ENCODE peak calls at places on chromosomes 5 and 9, in six cellular contexts. One of them, this sample, is unnamed.

GRCh38 chr5:113757508-113757907 is 244.0 kb downstream of the YTHDC2 start:
- DNase-seq in GM23338: peak; percentile 17
- DNase-seq in astrocyte: no peak
- DNase-seq in brain microvascular endothelial cell: no peak
- DNase-seq in PC-3: no peak
- DNase-seq in body of pancreas: no peak
- DNase-seq in this sample: no peak

GRCh38 chr9:35000535-35001284 is 11.2 kb downstream of the DNAJB5 start:
- DNase-seq in PC-3: peak; percentile 88
- DNase-seq in GM23338: peak; percentile 57
- DNase-seq in body of pancreas: no peak
- DNase-seq in astrocyte: peak; percentile 41
- DNase-seq in brain microvascular endothelial cell: no peak
- DNase-seq in this sample: no peak

GRCh38 chr9:121984726-121985402 is 108.2 kb downstream of the TTLL11 start:
- DNase-seq in GM23338: no peak
- DNase-seq in astrocyte: peak; percentile 92
- DNase-seq in body of pancreas: no peak
- DNase-seq in PC-3: no peak
- DNase-seq in brain microvascular endothelial cell: peak; percentile 89
- DNase-seq in this sample: no peak

GRCh38 chr5:67989457-67989856 is 226.1 kb upstream of the PIK3R1 start:
- DNase-seq in body of pancreas: no peak
- DNase-seq in PC-3: no peak
- DNase-seq in brain microvascular endothelial cell: peak; percentile 51
- DNase-seq in astrocyte: no peak
- DNase-seq in GM23338: peak; percentile 28
- DNase-seq in this sample: no peak

GRCh38 chr9:13324988-13325387 is 45.5 kb upstream of the MPDZ start:
- DNase-seq in GM23338: no peak
- DNase-seq in astrocyte: peak; percentile 16
- DNase-seq in body of pancreas: no peak
- DNase-seq in PC-3: no peak
- DNase-seq in brain microvascular endothelial cell: peak; percentile 5
- DNase-seq in this sample: no peak

GRCh38 chr9:70511858-70512257 is 97.4 kb upstream of the KLF9 start:
- DNase-seq in astrocyte: no peak
- DNase-seq in brain microvascular endothelial cell: no peak
- DNase-seq in body of pancreas: no peak
- DNase-seq in PC-3: no peak
- DNase-seq in GM23338: no peak
- DNase-seq in this sample: no peak

GRCh38 chr5:107772418-107773310 is 101.9 kb upstream of the EFNA5 start:
- DNase-seq in astrocyte: no peak
- DNase-seq in brain microvascular endothelial cell: no peak
- DNase-seq in body of pancreas: no peak
- DNase-seq in GM23338: peak; percentile 35
- DNase-seq in PC-3: no peak
- DNase-seq in this sample: no peak

GRCh38 chr9:4306066-4306787 is 6.4 kb upstream of the GLIS3 start:
- DNase-seq in body of pancreas: no peak
- DNase-seq in brain microvascular endothelial cell: peak; percentile 41
- DNase-seq in astrocyte: peak; percentile 68
- DNase-seq in GM23338: no peak
- DNase-seq in PC-3: no peak
- DNase-seq in this sample: no peak

GRCh38 chr9:89428901-89429890 is 68.7 kb downstream of the SEMA4D start:
- DNase-seq in brain microvascular endothelial cell: no peak
- DNase-seq in GM23338: peak; percentile 92
- DNase-seq in body of pancreas: no peak
- DNase-seq in PC-3: no peak
- DNase-seq in astrocyte: no peak
- DNase-seq in this sample: no peak

GRCh38 chr5:79795764-79796398 is 106.2 kb downstream of the CMYA5 start:
- DNase-seq in brain microvascular endothelial cell: peak; percentile 16
- DNase-seq in PC-3: no peak
- DNase-seq in GM23338: no peak
- DNase-seq in body of pancreas: peak; percentile 25
- DNase-seq in astrocyte: peak; percentile 26
- DNase-seq in this sample: peak; percentile 29

GRCh38 chr9:9557804-9558334 is 1054.9 kb downstream of the PTPRD start:
- DNase-seq in body of pancreas: no peak
- DNase-seq in PC-3: no peak
- DNase-seq in brain microvascular endothelial cell: peak; percentile 0
- DNase-seq in GM23338: peak; percentile 35
- DNase-seq in astrocyte: no peak
- DNase-seq in this sample: no peak

GRCh38 chr5:143605403-143606005 is 202.0 kb upstream of the NR3C1 start:
- DNase-seq in body of pancreas: no peak
- DNase-seq in PC-3: peak; percentile 4
- DNase-seq in GM23338: no peak
- DNase-seq in brain microvascular endothelial cell: peak; percentile 12
- DNase-seq in astrocyte: peak; percentile 27
- DNase-seq in this sample: no peak

GRCh38 chr5:125775896-125776295 is 647.3 kb upstream of the GRAMD2B start:
- DNase-seq in PC-3: no peak
- DNase-seq in brain microvascular endothelial cell: no peak
- DNase-seq in astrocyte: no peak
- DNase-seq in body of pancreas: no peak
- DNase-seq in GM23338: no peak
- DNase-seq in this sample: no peak

GRCh38 chr5:150848271-150848670 is 1.9 kb downstream of the IRGM start:
- DNase-seq in PC-3: peak; percentile 45
- DNase-seq in brain microvascular endothelial cell: no peak
- DNase-seq in GM23338: no peak
- DNase-seq in astrocyte: peak; percentile 45
- DNase-seq in body of pancreas: no peak
- DNase-seq in this sample: no peak

GRCh38 chr5:150847334-150847695 is 994 bp downstream of the IRGM start:
- DNase-seq in GM23338: no peak
- DNase-seq in body of pancreas: no peak
- DNase-seq in astrocyte: no peak
- DNase-seq in brain microvascular endothelial cell: no peak
- DNase-seq in PC-3: no peak
- DNase-seq in this sample: no peak

GRCh38 chr5:150851039-150851438 is 4.7 kb downstream of the IRGM start:
- DNase-seq in brain microvascular endothelial cell: no peak
- DNase-seq in GM23338: no peak
- DNase-seq in body of pancreas: no peak
- DNase-seq in PC-3: no peak
- DNase-seq in astrocyte: no peak
- DNase-seq in this sample: no peak

GRCh38 chr5:150846651-150847333 is 471 bp downstream of the IRGM start:
- DNase-seq in brain microvascular endothelial cell: peak; percentile 85
- DNase-seq in body of pancreas: peak; percentile 43
- DNase-seq in GM23338: peak; percentile 89
- DNase-seq in PC-3: peak; percentile 79
- DNase-seq in astrocyte: peak; percentile 78
- DNase-seq in this sample: peak; percentile 58
- TF ChIP-seq CTCF in brain microvascular endothelial cell: peak; percentile 62
- TF ChIP-seq CTCF in body of pancreas: peak; percentile 93
- TF ChIP-seq CTCF in GM23338: peak; percentile 79
- TF ChIP-seq CTCF in PC-3: peak; percentile 87
- TF ChIP-seq CTCF in astrocyte: peak; percentile 68
- TF ChIP-seq CTCF in this sample: peak; percentile 70

DNA sequence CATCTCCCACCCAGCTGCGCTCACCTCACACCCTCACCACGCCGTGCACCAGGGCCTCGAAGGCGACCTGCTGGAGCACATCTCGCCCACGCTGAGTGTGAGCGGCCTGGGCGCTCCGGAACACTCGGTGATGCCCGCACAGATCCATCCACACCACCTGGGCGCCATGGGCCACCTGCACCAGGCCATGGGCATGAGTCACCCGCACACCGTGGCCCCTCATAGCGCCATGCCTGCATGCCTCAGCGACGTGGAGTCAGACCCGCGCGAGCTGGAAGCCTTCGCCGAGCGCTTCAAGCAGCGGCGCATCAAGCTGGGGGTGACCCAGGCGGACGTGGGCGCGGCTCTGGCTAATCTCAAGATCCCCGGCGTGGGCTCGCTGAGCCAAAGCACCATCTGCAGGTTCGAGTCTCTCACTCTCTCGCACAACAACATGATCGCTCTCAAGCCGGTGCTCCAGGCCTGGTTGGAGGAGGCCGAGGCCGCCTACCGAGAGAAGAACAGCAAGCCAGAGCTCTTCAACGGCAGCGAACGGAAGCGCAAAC is 1.1 kb downstream of the POU4F3 start:
- DNase-seq in astrocyte: no peak
- DNase-seq in brain microvascular endothelial cell: no peak
- DNase-seq in GM23338: peak; percentile 52
- DNase-seq in PC-3: no peak
- DNase-seq in body of pancreas: no peak
- DNase-seq in this sample: no peak
- H3K27me3 ChIP-seq in astrocyte: peaks cover 94% of the 10 kb centered on the region
- H3K27me3 ChIP-seq in brain microvascular endothelial cell: peaks cover 91% of the 10 kb centered on the region
- H3K27me3 ChIP-seq in GM23338: peaks cover 100% of the 10 kb centered on the region
- H3K27me3 ChIP-seq in PC-3: peaks cover 77% of the 10 kb centered on the region
- H3K27me3 ChIP-seq in body of pancreas: peaks cover 48% of the 10 kb centered on the region
- H3K27me3 ChIP-seq in this sample: peaks cover 88% of the 10 kb centered on the region

DNA sequence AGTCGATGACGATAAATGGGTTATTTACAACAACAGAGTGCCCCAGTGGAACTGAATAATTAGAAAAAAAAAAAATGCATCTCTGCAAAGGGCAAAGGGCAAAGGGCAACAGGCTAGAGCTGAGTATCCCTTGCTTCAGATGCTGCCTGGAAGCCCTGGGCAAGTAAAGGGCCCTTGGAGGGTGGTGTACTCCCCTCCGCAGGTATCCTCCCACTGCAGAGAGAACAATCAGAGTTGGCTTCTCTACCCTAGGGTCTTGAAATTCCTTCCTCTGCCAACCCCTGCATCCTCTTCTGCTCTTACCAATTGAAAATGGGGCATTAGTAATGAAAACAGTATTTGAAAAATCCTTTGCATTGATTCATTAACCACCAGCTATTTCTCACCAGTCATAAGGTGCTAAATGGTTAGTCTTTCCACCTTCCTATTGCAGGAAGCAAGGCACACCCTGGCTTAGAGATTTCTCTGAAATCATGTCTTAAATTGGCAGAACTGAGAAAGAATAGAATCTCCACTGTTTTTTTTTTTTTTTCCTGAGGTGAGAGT is 122.6 kb downstream of the SEMA6A start:
- DNase-seq in brain microvascular endothelial cell: no peak
- DNase-seq in astrocyte: peak; percentile 58
- DNase-seq in PC-3: no peak
- DNase-seq in GM23338: no peak
- DNase-seq in body of pancreas: no peak
- DNase-seq in this sample: peak; percentile 76
- H3K36me3 ChIP-seq in brain microvascular endothelial cell: no peaks in the 10 kb centered on the region
- H3K36me3 ChIP-seq in astrocyte: no peaks in the 10 kb centered on the region
- H3K36me3 ChIP-seq in PC-3: no peaks in the 10 kb centered on the region
- H3K36me3 ChIP-seq in GM23338: peaks cover 21% of the 10 kb centered on the region
- H3K36me3 ChIP-seq in body of pancreas: no peaks in the 10 kb centered on the region
- H3K36me3 ChIP-seq in this sample: peaks cover 2% of the 10 kb centered on the region

GRCh38 chr9:6049798-6050197 is 34.4 kb upstream of the RANBP6 start:
- DNase-seq in body of pancreas: peak; percentile 40
- DNase-seq in astrocyte: no peak
- DNase-seq in brain microvascular endothelial cell: no peak
- DNase-seq in GM23338: peak; percentile 65
- DNase-seq in PC-3: peak; percentile 55
- DNase-seq in this sample: no peak
- TF ChIP-seq CTCF in body of pancreas: peak; percentile 42
- TF ChIP-seq CTCF in astrocyte: peak; percentile 9
- TF ChIP-seq CTCF in brain microvascular endothelial cell: peak; percentile 52
- TF ChIP-seq CTCF in GM23338: peak; percentile 75
- TF ChIP-seq CTCF in PC-3: peak; percentile 71
- TF ChIP-seq CTCF in this sample: peak; percentile 19

DNA sequence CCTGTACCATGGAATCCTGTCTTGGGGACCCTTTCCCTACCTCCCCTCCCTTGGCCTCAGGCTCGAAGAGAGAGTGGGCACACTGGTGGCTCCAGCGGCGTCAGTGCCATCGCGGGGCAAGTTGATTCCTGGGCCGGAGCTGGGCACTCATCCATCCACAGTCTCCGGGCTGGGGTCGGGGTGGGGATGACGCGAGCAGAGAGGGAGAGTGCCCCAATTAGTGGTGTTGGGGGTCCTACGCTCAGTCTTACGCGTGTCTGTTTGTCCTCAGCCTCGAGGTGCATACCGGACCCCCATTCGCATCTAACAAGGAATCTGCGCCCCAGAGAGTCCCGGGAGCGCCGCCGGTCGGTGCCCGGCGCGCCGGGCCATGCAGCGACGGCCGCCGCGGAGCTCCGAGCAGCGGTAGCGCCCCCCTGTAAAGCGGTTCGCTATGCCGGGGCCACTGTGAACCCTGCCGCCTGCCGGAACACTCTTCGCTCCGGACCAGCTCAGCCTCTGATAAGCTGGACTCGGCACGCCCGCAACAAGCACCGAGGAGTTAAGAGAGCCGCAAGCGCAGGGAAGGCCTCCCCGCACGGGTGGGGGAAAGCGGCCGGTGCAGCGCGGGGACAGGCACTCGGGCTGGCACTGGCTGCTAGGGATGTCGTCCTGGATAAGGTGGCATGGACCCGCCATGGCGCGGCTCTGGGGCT is 724 bp downstream of the NTRK2 start:
- DNase-seq in GM23338: peak; percentile 75
- DNase-seq in body of pancreas: peak; percentile 25
- DNase-seq in brain microvascular endothelial cell: no peak
- DNase-seq in astrocyte: peak; percentile 2
- DNase-seq in PC-3: no peak
- DNase-seq in this sample: no peak
- H3K27me3 ChIP-seq in GM23338: peaks cover 78% of the 10 kb centered on the region
- H3K27me3 ChIP-seq in body of pancreas: no peaks in the 10 kb centered on the region
- H3K27me3 ChIP-seq in brain microvascular endothelial cell: peaks cover 31% of the 10 kb centered on the region
- H3K27me3 ChIP-seq in astrocyte: peaks cover 36% of the 10 kb centered on the region
- H3K27me3 ChIP-seq in PC-3: peaks cover 13% of the 10 kb centered on the region
- H3K27me3 ChIP-seq in this sample: peaks cover 23% of the 10 kb centered on the region

GRCh38 chr5:6623941-6624340 is 8.9 kb downstream of the NSUN2 start:
- DNase-seq in body of pancreas: no peak
- DNase-seq in PC-3: no peak
- DNase-seq in astrocyte: no peak
- DNase-seq in GM23338: no peak
- DNase-seq in brain microvascular endothelial cell: no peak
- DNase-seq in this sample: no peak

GRCh38 chr5:6626494-6626893 is 6.3 kb downstream of the NSUN2 start:
- DNase-seq in GM23338: no peak
- DNase-seq in body of pancreas: no peak
- DNase-seq in astrocyte: no peak
- DNase-seq in brain microvascular endothelial cell: no peak
- DNase-seq in PC-3: no peak
- DNase-seq in this sample: no peak

DNA sequence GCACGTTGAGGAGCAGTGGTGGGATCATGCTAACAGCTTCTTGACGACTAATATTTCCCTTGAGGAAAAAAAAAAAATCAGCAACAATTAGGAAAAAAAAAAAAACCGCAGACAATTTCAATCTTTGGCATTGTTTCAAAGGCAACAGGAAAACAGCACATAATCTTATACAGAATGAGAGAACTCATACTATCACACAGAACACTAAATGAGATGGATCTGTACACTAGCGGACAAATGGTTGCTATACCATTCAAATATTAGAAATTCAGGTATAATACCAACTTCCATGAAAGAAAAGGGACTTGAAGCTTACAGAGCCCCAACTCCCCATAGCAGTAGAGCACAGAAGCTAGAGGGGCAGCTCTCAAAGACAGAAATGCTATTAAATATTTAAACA is 9.6 kb downstream of the NSUN2 start:
- DNase-seq in body of pancreas: no peak
- DNase-seq in PC-3: no peak
- DNase-seq in brain microvascular endothelial cell: no peak
- DNase-seq in astrocyte: no peak
- DNase-seq in GM23338: no peak
- DNase-seq in this sample: no peak
- H3K36me3 ChIP-seq in body of pancreas: peaks cover 35% of the 10 kb centered on the region
- H3K36me3 ChIP-seq in PC-3: peaks cover 93% of the 10 kb centered on the region
- H3K36me3 ChIP-seq in brain microvascular endothelial cell: peaks cover 78% of the 10 kb centered on the region
- H3K36me3 ChIP-seq in astrocyte: peaks cover 78% of the 10 kb centered on the region
- H3K36me3 ChIP-seq in GM23338: peaks cover 52% of the 10 kb centered on the region
- H3K36me3 ChIP-seq in this sample: peaks cover 4% of the 10 kb centered on the region

GRCh38 chr5:165914462-165914861 is 2377.0 kb upstream of the WWC1 start:
- DNase-seq in GM23338: no peak
- DNase-seq in brain microvascular endothelial cell: no peak
- DNase-seq in PC-3: no peak
- DNase-seq in astrocyte: no peak
- DNase-seq in body of pancreas: no peak
- DNase-seq in this sample: no peak
- TF ChIP-seq CTCF in GM23338: no peak
- TF ChIP-seq CTCF in brain microvascular endothelial cell: no peak
- TF ChIP-seq CTCF in PC-3: no peak
- TF ChIP-seq CTCF in astrocyte: no peak
- TF ChIP-seq CTCF in body of pancreas: no peak
- TF ChIP-seq CTCF in this sample: no peak

This sample was measured in kidney epithelial cell.